ENCODE peak calls at places on chromosomes 13 and 19, in nine cellular contexts. One of them, this sample, is unnamed.

GRCh38 chr13:91347996-91348905 is 764 bp downstream of the MIR17HG start:
- DNase-seq in Right ventricle myocardium superior: peak
- DNase-seq in AG04449: no peak
- DNase-seq in globus pallidus: no peak
- DNase-seq in T-helper 1 cell: peak
- DNase-seq in stimulated activated CD8-positive, alpha-beta memory T cell treated with anti-CD3 and anti-CD28 coated beads, Interleukin-4, amount 100 ng/mL, for 24 hours: peak
- DNase-seq in NAMALWA: peak
- DNase-seq in fibroblast of lung: peak
- DNase-seq in T-helper 9 cell: peak
- DNase-seq in this sample: peak

GRCh38 chr13:104011505-104012270 is 945.5 kb upstream of the SLC10A2 start:
- DNase-seq in Right ventricle myocardium superior: no peak
- DNase-seq in AG04449: no peak
- DNase-seq in globus pallidus: no peak
- DNase-seq in T-helper 1 cell: no peak
- DNase-seq in stimulated activated CD8-positive, alpha-beta memory T cell treated with anti-CD3 and anti-CD28 coated beads, Interleukin-4, amount 100 ng/mL, for 24 hours: no peak
- DNase-seq in NAMALWA: no peak
- DNase-seq in fibroblast of lung: peak
- DNase-seq in T-helper 9 cell: no peak
- DNase-seq in this sample: no peak

GRCh38 chr19:46221981-46222610 is 7.4 kb upstream of the IGFL1 start:
- DNase-seq in Right ventricle myocardium superior: peak
- DNase-seq in AG04449: no peak
- DNase-seq in globus pallidus: no peak
- DNase-seq in T-helper 1 cell: no peak
- DNase-seq in stimulated activated CD8-positive, alpha-beta memory T cell treated with anti-CD3 and anti-CD28 coated beads, Interleukin-4, amount 100 ng/mL, for 24 hours: no peak
- DNase-seq in NAMALWA: no peak
- DNase-seq in fibroblast of lung: peak
- DNase-seq in T-helper 9 cell: no peak
- DNase-seq in this sample: peak

GRCh38 chr13:32905063-32905863 is 111.0 kb upstream of the KL start:
- DNase-seq in Right ventricle myocardium superior: no peak
- DNase-seq in AG04449: no peak
- DNase-seq in globus pallidus: no peak
- DNase-seq in T-helper 1 cell: peak
- DNase-seq in stimulated activated CD8-positive, alpha-beta memory T cell treated with anti-CD3 and anti-CD28 coated beads, Interleukin-4, amount 100 ng/mL, for 24 hours: no peak
- DNase-seq in NAMALWA: peak
- DNase-seq in fibroblast of lung: peak
- DNase-seq in T-helper 9 cell: no peak
- DNase-seq in this sample: no peak

GRCh38 chr13:29523199-29523931 is 72.1 kb downstream of the SLC7A1 start:
- DNase-seq in Right ventricle myocardium superior: peak
- DNase-seq in AG04449: no peak
- DNase-seq in globus pallidus: no peak
- DNase-seq in T-helper 1 cell: no peak
- DNase-seq in stimulated activated CD8-positive, alpha-beta memory T cell treated with anti-CD3 and anti-CD28 coated beads, Interleukin-4, amount 100 ng/mL, for 24 hours: no peak
- DNase-seq in NAMALWA: no peak
- DNase-seq in fibroblast of lung: peak
- DNase-seq in T-helper 9 cell: no peak
- DNase-seq in this sample: no peak

GRCh38 chr13:113819731-113820715 is 43.9 kb downstream of the GAS6 start:
- DNase-seq in Right ventricle myocardium superior: peak
- DNase-seq in AG04449: no peak
- DNase-seq in globus pallidus: no peak
- DNase-seq in T-helper 1 cell: no peak
- DNase-seq in stimulated activated CD8-positive, alpha-beta memory T cell treated with anti-CD3 and anti-CD28 coated beads, Interleukin-4, amount 100 ng/mL, for 24 hours: no peak
- DNase-seq in NAMALWA: no peak
- DNase-seq in fibroblast of lung: no peak
- DNase-seq in T-helper 9 cell: no peak
- DNase-seq in this sample: no peak

GRCh38 chr19:1970003-1970805 is 29.2 kb downstream of the CSNK1G2 start:
- DNase-seq in Right ventricle myocardium superior: no peak
- DNase-seq in AG04449: no peak
- DNase-seq in globus pallidus: no peak
- DNase-seq in T-helper 1 cell: no peak
- DNase-seq in stimulated activated CD8-positive, alpha-beta memory T cell treated with anti-CD3 and anti-CD28 coated beads, Interleukin-4, amount 100 ng/mL, for 24 hours: no peak
- DNase-seq in NAMALWA: no peak
- DNase-seq in fibroblast of lung: peak
- DNase-seq in T-helper 9 cell: no peak
- DNase-seq in this sample: no peak

GRCh38 chr13:39451301-39451700 is 151.7 kb downstream of the LHFPL6 start:
- DNase-seq in Right ventricle myocardium superior: no peak
- DNase-seq in AG04449: no peak
- DNase-seq in globus pallidus: no peak
- DNase-seq in T-helper 1 cell: no peak
- DNase-seq in stimulated activated CD8-positive, alpha-beta memory T cell treated with anti-CD3 and anti-CD28 coated beads, Interleukin-4, amount 100 ng/mL, for 24 hours: no peak
- DNase-seq in NAMALWA: peak
- DNase-seq in fibroblast of lung: peak
- DNase-seq in T-helper 9 cell: no peak
- DNase-seq in this sample: no peak

GRCh38 chr19:46950526-46951235 is 69.0 kb upstream of the NPAS1 start:
- DNase-seq in Right ventricle myocardium superior: no peak
- DNase-seq in AG04449: no peak
- DNase-seq in globus pallidus: no peak
- DNase-seq in T-helper 1 cell: no peak
- DNase-seq in stimulated activated CD8-positive, alpha-beta memory T cell treated with anti-CD3 and anti-CD28 coated beads, Interleukin-4, amount 100 ng/mL, for 24 hours: no peak
- DNase-seq in NAMALWA: no peak
- DNase-seq in fibroblast of lung: no peak
- DNase-seq in T-helper 9 cell: no peak
- DNase-seq in this sample: no peak

GRCh38 chr19:28022506-28022905 is 1190.4 kb downstream of the UQCRFS1 start:
- DNase-seq in Right ventricle myocardium superior: no peak
- DNase-seq in AG04449: no peak
- DNase-seq in globus pallidus: no peak
- DNase-seq in T-helper 1 cell: no peak
- DNase-seq in stimulated activated CD8-positive, alpha-beta memory T cell treated with anti-CD3 and anti-CD28 coated beads, Interleukin-4, amount 100 ng/mL, for 24 hours: no peak
- DNase-seq in NAMALWA: no peak
- DNase-seq in fibroblast of lung: no peak
- DNase-seq in T-helper 9 cell: no peak
- DNase-seq in this sample: no peak

GRCh38 chr19:35055715-35056179 is 14.2 kb downstream of the HPN start:
- DNase-seq in Right ventricle myocardium superior: peak
- DNase-seq in AG04449: no peak
- DNase-seq in globus pallidus: no peak
- DNase-seq in T-helper 1 cell: no peak
- DNase-seq in stimulated activated CD8-positive, alpha-beta memory T cell treated with anti-CD3 and anti-CD28 coated beads, Interleukin-4, amount 100 ng/mL, for 24 hours: no peak
- DNase-seq in NAMALWA: peak
- DNase-seq in fibroblast of lung: no peak
- DNase-seq in T-helper 9 cell: no peak
- DNase-seq in this sample: no peak

GRCh38 chr19:18718015-18718526 is 34.6 kb downstream of the CRTC1 start:
- DNase-seq in Right ventricle myocardium superior: no peak
- DNase-seq in AG04449: no peak
- DNase-seq in globus pallidus: no peak
- DNase-seq in T-helper 1 cell: no peak
- DNase-seq in stimulated activated CD8-positive, alpha-beta memory T cell treated with anti-CD3 and anti-CD28 coated beads, Interleukin-4, amount 100 ng/mL, for 24 hours: no peak
- DNase-seq in NAMALWA: no peak
- DNase-seq in fibroblast of lung: no peak
- DNase-seq in T-helper 9 cell: no peak
- DNase-seq in this sample: no peak

GRCh38 chr13:113835461-113836274 is 28.2 kb downstream of the GAS6 start:
- DNase-seq in Right ventricle myocardium superior: peak
- DNase-seq in AG04449: no peak
- DNase-seq in globus pallidus: no peak
- DNase-seq in T-helper 1 cell: no peak
- DNase-seq in stimulated activated CD8-positive, alpha-beta memory T cell treated with anti-CD3 and anti-CD28 coated beads, Interleukin-4, amount 100 ng/mL, for 24 hours: no peak
- DNase-seq in NAMALWA: no peak
- DNase-seq in fibroblast of lung: peak
- DNase-seq in T-helper 9 cell: no peak
- DNase-seq in this sample: peak

GRCh38 chr13:46150134-46150693 is 31.8 kb downstream of the LCP1 start:
- DNase-seq in Right ventricle myocardium superior: no peak
- DNase-seq in AG04449: no peak
- DNase-seq in globus pallidus: no peak
- DNase-seq in T-helper 1 cell: no peak
- DNase-seq in stimulated activated CD8-positive, alpha-beta memory T cell treated with anti-CD3 and anti-CD28 coated beads, Interleukin-4, amount 100 ng/mL, for 24 hours: no peak
- DNase-seq in NAMALWA: no peak
- DNase-seq in fibroblast of lung: no peak
- DNase-seq in T-helper 9 cell: no peak
- DNase-seq in this sample: no peak

GRCh38 chr13:76879211-76879875 is 6.9 kb downstream of the KCTD12 start:
- DNase-seq in Right ventricle myocardium superior: peak
- DNase-seq in AG04449: peak
- DNase-seq in globus pallidus: peak
- DNase-seq in T-helper 1 cell: peak
- DNase-seq in stimulated activated CD8-positive, alpha-beta memory T cell treated with anti-CD3 and anti-CD28 coated beads, Interleukin-4, amount 100 ng/mL, for 24 hours: peak
- DNase-seq in NAMALWA: peak
- DNase-seq in fibroblast of lung: peak
- DNase-seq in T-helper 9 cell: peak
- DNase-seq in this sample: no peak

GRCh38 chr19:13637664-13638063 is 126.7 kb upstream of the MRI1 start:
- DNase-seq in Right ventricle myocardium superior: no peak
- DNase-seq in AG04449: peak
- DNase-seq in globus pallidus: no peak
- DNase-seq in T-helper 1 cell: no peak
- DNase-seq in stimulated activated CD8-positive, alpha-beta memory T cell treated with anti-CD3 and anti-CD28 coated beads, Interleukin-4, amount 100 ng/mL, for 24 hours: no peak
- DNase-seq in NAMALWA: no peak
- DNase-seq in fibroblast of lung: peak
- DNase-seq in T-helper 9 cell: no peak
- DNase-seq in this sample: peak

GRCh38 chr19:14146789-14147216 is 10.4 kb upstream of the ASF1B start:
- DNase-seq in Right ventricle myocardium superior: no peak
- DNase-seq in AG04449: peak
- DNase-seq in globus pallidus: no peak
- DNase-seq in T-helper 1 cell: no peak
- DNase-seq in stimulated activated CD8-positive, alpha-beta memory T cell treated with anti-CD3 and anti-CD28 coated beads, Interleukin-4, amount 100 ng/mL, for 24 hours: no peak
- DNase-seq in NAMALWA: no peak
- DNase-seq in fibroblast of lung: peak
- DNase-seq in T-helper 9 cell: no peak
- DNase-seq in this sample: no peak

GRCh38 chr19:21604941-21605548 is 99.6 kb downstream of the ZNF429 start:
- DNase-seq in Right ventricle myocardium superior: no peak
- DNase-seq in AG04449: no peak
- DNase-seq in globus pallidus: no peak
- DNase-seq in T-helper 1 cell: no peak
- DNase-seq in stimulated activated CD8-positive, alpha-beta memory T cell treated with anti-CD3 and anti-CD28 coated beads, Interleukin-4, amount 100 ng/mL, for 24 hours: no peak
- DNase-seq in NAMALWA: no peak
- DNase-seq in fibroblast of lung: peak
- DNase-seq in T-helper 9 cell: no peak
- DNase-seq in this sample: no peak

GRCh38 chr19:50324331-50324730 is 4.8 kb downstream of the KCNC3 start:
- DNase-seq in Right ventricle myocardium superior: no peak
- DNase-seq in AG04449: no peak
- DNase-seq in globus pallidus: no peak
- DNase-seq in T-helper 1 cell: no peak
- DNase-seq in stimulated activated CD8-positive, alpha-beta memory T cell treated with anti-CD3 and anti-CD28 coated beads, Interleukin-4, amount 100 ng/mL, for 24 hours: no peak
- DNase-seq in NAMALWA: no peak
- DNase-seq in fibroblast of lung: no peak
- DNase-seq in T-helper 9 cell: no peak
- DNase-seq in this sample: no peak

GRCh38 chr13:93037780-93038179 is 188.8 kb upstream of the GPC6 start:
- DNase-seq in Right ventricle myocardium superior: no peak
- DNase-seq in AG04449: no peak
- DNase-seq in globus pallidus: no peak
- DNase-seq in T-helper 1 cell: no peak
- DNase-seq in stimulated activated CD8-positive, alpha-beta memory T cell treated with anti-CD3 and anti-CD28 coated beads, Interleukin-4, amount 100 ng/mL, for 24 hours: no peak
- DNase-seq in NAMALWA: no peak
- DNase-seq in fibroblast of lung: no peak
- DNase-seq in T-helper 9 cell: no peak
- DNase-seq in this sample: no peak

GRCh38 chr13:102729560-102730275 is 34.9 kb upstream of the METTL21C start:
- DNase-seq in Right ventricle myocardium superior: no peak
- DNase-seq in AG04449: peak
- DNase-seq in globus pallidus: no peak
- DNase-seq in T-helper 1 cell: no peak
- DNase-seq in stimulated activated CD8-positive, alpha-beta memory T cell treated with anti-CD3 and anti-CD28 coated beads, Interleukin-4, amount 100 ng/mL, for 24 hours: no peak
- DNase-seq in NAMALWA: no peak
- DNase-seq in fibroblast of lung: peak
- DNase-seq in T-helper 9 cell: no peak
- DNase-seq in this sample: peak

GRCh38 chr13:97889803-97890202 is 63.7 kb upstream of the IPO5 start:
- DNase-seq in Right ventricle myocardium superior: peak
- DNase-seq in AG04449: no peak
- DNase-seq in globus pallidus: no peak
- DNase-seq in T-helper 1 cell: no peak
- DNase-seq in stimulated activated CD8-positive, alpha-beta memory T cell treated with anti-CD3 and anti-CD28 coated beads, Interleukin-4, amount 100 ng/mL, for 24 hours: no peak
- DNase-seq in NAMALWA: no peak
- DNase-seq in fibroblast of lung: no peak
- DNase-seq in T-helper 9 cell: no peak
- DNase-seq in this sample: no peak

GRCh38 chr13:108508263-108508662 is 121.1 kb upstream of the MYO16 start:
- DNase-seq in Right ventricle myocardium superior: no peak
- DNase-seq in AG04449: no peak
- DNase-seq in globus pallidus: no peak
- DNase-seq in T-helper 1 cell: no peak
- DNase-seq in stimulated activated CD8-positive, alpha-beta memory T cell treated with anti-CD3 and anti-CD28 coated beads, Interleukin-4, amount 100 ng/mL, for 24 hours: no peak
- DNase-seq in NAMALWA: peak
- DNase-seq in fibroblast of lung: peak
- DNase-seq in T-helper 9 cell: no peak
- DNase-seq in this sample: peak

GRCh38 chr19:46480409-46480808 is 9.0 kb upstream of the PNMA8A start:
- DNase-seq in Right ventricle myocardium superior: no peak
- DNase-seq in AG04449: no peak
- DNase-seq in globus pallidus: no peak
- DNase-seq in T-helper 1 cell: no peak
- DNase-seq in stimulated activated CD8-positive, alpha-beta memory T cell treated with anti-CD3 and anti-CD28 coated beads, Interleukin-4, amount 100 ng/mL, for 24 hours: no peak
- DNase-seq in NAMALWA: no peak
- DNase-seq in fibroblast of lung: peak
- DNase-seq in T-helper 9 cell: no peak
- DNase-seq in this sample: no peak

GRCh38 chr19:22532388-22533310 is 101.5 kb upstream of the ZNF492 start:
- DNase-seq in Right ventricle myocardium superior: peak
- DNase-seq in AG04449: no peak
- DNase-seq in globus pallidus: peak
- DNase-seq in T-helper 1 cell: no peak
- DNase-seq in stimulated activated CD8-positive, alpha-beta memory T cell treated with anti-CD3 and anti-CD28 coated beads, Interleukin-4, amount 100 ng/mL, for 24 hours: no peak
- DNase-seq in NAMALWA: no peak
- DNase-seq in fibroblast of lung: no peak
- DNase-seq in T-helper 9 cell: no peak
- DNase-seq in this sample: no peak

GRCh38 chr19:35733180-35734125 is 8.8 kb downstream of the IGFLR1 start:
- DNase-seq in Right ventricle myocardium superior: no peak
- DNase-seq in AG04449: no peak
- DNase-seq in globus pallidus: no peak
- DNase-seq in T-helper 1 cell: no peak
- DNase-seq in stimulated activated CD8-positive, alpha-beta memory T cell treated with anti-CD3 and anti-CD28 coated beads, Interleukin-4, amount 100 ng/mL, for 24 hours: no peak
- DNase-seq in NAMALWA: no peak
- DNase-seq in fibroblast of lung: no peak
- DNase-seq in T-helper 9 cell: no peak
- DNase-seq in this sample: no peak

GRCh38 chr19:13843104-13843921 is 33.6 kb upstream of the NANOS3 start:
- DNase-seq in Right ventricle myocardium superior: peak
- DNase-seq in AG04449: no peak
- DNase-seq in globus pallidus: no peak
- DNase-seq in T-helper 1 cell: no peak
- DNase-seq in stimulated activated CD8-positive, alpha-beta memory T cell treated with anti-CD3 and anti-CD28 coated beads, Interleukin-4, amount 100 ng/mL, for 24 hours: no peak
- DNase-seq in NAMALWA: no peak
- DNase-seq in fibroblast of lung: peak
- DNase-seq in T-helper 9 cell: no peak
- DNase-seq in this sample: peak

This sample was measured in SJSA1.